ENCODE peak calls at places on chromosomes 16 and 17, in four cellular contexts. One of them, this sample, is unnamed.

GRCh38 chr16:82523786-82524185 is 103.0 kb upstream of the CDH13 start:
- DNase-seq in HepG2: no peak
- DNase-seq in GM12878: no peak
- DNase-seq in SK-N-SH: no peak
- DNase-seq in this sample: no peak

GRCh38 chr17:6035801-6036394 is 34.3 kb upstream of the WSCD1 start:
- DNase-seq in HepG2: no peak
- DNase-seq in GM12878: no peak
- DNase-seq in SK-N-SH: no peak
- DNase-seq in this sample: no peak

GRCh38 chr17:81417049-81417878 is 22.0 kb downstream of the BAHCC1 start:
- DNase-seq in HepG2: no peak
- DNase-seq in GM12878: no peak
- DNase-seq in SK-N-SH: no peak
- DNase-seq in this sample: no peak

GRCh38 chr16:10805362-10805761 is 13.2 kb downstream of the TVP23A start:
- DNase-seq in HepG2: no peak
- DNase-seq in GM12878: no peak
- DNase-seq in SK-N-SH: no peak
- DNase-seq in this sample: no peak

GRCh38 chr16:71293921-71294320 is 4.7 kb upstream of the CMTR2 start:
- DNase-seq in HepG2: no peak
- DNase-seq in GM12878: no peak
- DNase-seq in SK-N-SH: no peak
- DNase-seq in this sample: no peak

GRCh38 chr17:63911657-63912100 is 621 bp upstream of the CSHL1 start:
- DNase-seq in HepG2: no peak
- DNase-seq in GM12878: no peak
- DNase-seq in SK-N-SH: peak; percentile 88
- DNase-seq in this sample: no peak

GRCh38 chr17:3665834-3666233 is 2.5 kb downstream of the TAX1BP3 start:
- DNase-seq in HepG2: no peak
- DNase-seq in GM12878: no peak
- DNase-seq in SK-N-SH: no peak
- DNase-seq in this sample: no peak

GRCh38 chr16:81521141-81521626 is 76.6 kb downstream of the CMIP start:
- DNase-seq in HepG2: no peak
- DNase-seq in GM12878: no peak
- DNase-seq in SK-N-SH: peak; percentile 84
- DNase-seq in this sample: no peak

GRCh38 chr16:4339909-4340308 is 11.2 kb downstream of the PAM16 start:
- DNase-seq in HepG2: no peak
- DNase-seq in GM12878: no peak
- DNase-seq in SK-N-SH: peak; percentile 88
- DNase-seq in this sample: no peak

GRCh38 chr16:86508028-86508946 is 2.0 kb upstream of the FOXF1 start:
- DNase-seq in HepG2: no peak
- DNase-seq in GM12878: no peak
- DNase-seq in SK-N-SH: no peak
- DNase-seq in this sample: no peak

GRCh38 chr16:56337131-56337857 is 88.1 kb downstream of the AMFR start:
- DNase-seq in HepG2: no peak
- DNase-seq in GM12878: no peak
- DNase-seq in SK-N-SH: no peak
- DNase-seq in this sample: no peak

GRCh38 chr17:45332505-45332904 is 15.7 kb upstream of the MAP3K14 start:
- DNase-seq in HepG2: no peak
- DNase-seq in GM12878: no peak
- DNase-seq in SK-N-SH: no peak
- DNase-seq in this sample: no peak

GRCh38 chr17:40307001-40307690 is 1.8 kb upstream of the RARA start:
- DNase-seq in HepG2: no peak
- DNase-seq in GM12878: no peak
- DNase-seq in SK-N-SH: peak; percentile 70
- DNase-seq in this sample: no peak

GRCh38 chr17:6304894-6305612 is 129.9 kb downstream of the AIPL1 start:
- DNase-seq in HepG2: no peak
- DNase-seq in GM12878: no peak
- DNase-seq in SK-N-SH: no peak
- DNase-seq in this sample: no peak

GRCh38 chr16:4303973-4304372 is 11.9 kb upstream of the GLIS2 start:
- DNase-seq in HepG2: no peak
- DNase-seq in GM12878: no peak
- DNase-seq in SK-N-SH: peak; percentile 47
- DNase-seq in this sample: no peak

GRCh38 chr17:42290577-42290976 is 2.3 kb downstream of the STAT5A start:
- DNase-seq in HepG2: no peak
- DNase-seq in GM12878: no peak
- DNase-seq in SK-N-SH: peak; percentile 15
- DNase-seq in this sample: no peak

GRCh38 chr16:53784312-53784711 is 80.4 kb downstream of the FTO start:
- DNase-seq in HepG2: no peak
- DNase-seq in GM12878: no peak
- DNase-seq in SK-N-SH: no peak
- DNase-seq in this sample: no peak

GRCh38 chr17:6045621-6046357 is 24.4 kb upstream of the WSCD1 start:
- DNase-seq in HepG2: no peak
- DNase-seq in GM12878: no peak
- DNase-seq in SK-N-SH: no peak
- DNase-seq in this sample: no peak

GRCh38 chr16:75025766-75026165 is 26.9 kb downstream of the ZNRF1 start:
- DNase-seq in HepG2: no peak
- DNase-seq in GM12878: no peak
- DNase-seq in SK-N-SH: peak; percentile 34
- DNase-seq in this sample: no peak

GRCh38 chr16:21167360-21167759 is 8.9 kb downstream of the LDAF1 start:
- DNase-seq in HepG2: no peak
- DNase-seq in GM12878: no peak
- DNase-seq in SK-N-SH: no peak
- DNase-seq in this sample: no peak

GRCh38 chr17:13031718-13032350 is 14.0 kb upstream of the ELAC2 start:
- DNase-seq in HepG2: peak; percentile 10
- DNase-seq in GM12878: no peak
- DNase-seq in SK-N-SH: peak; percentile 48
- DNase-seq in this sample: peak; percentile 30

GRCh38 chr17:63790057-63790456 is 16.1 kb downstream of the DDX42 start:
- DNase-seq in HepG2: no peak
- DNase-seq in GM12878: no peak
- DNase-seq in SK-N-SH: no peak
- DNase-seq in this sample: no peak

DNA sequence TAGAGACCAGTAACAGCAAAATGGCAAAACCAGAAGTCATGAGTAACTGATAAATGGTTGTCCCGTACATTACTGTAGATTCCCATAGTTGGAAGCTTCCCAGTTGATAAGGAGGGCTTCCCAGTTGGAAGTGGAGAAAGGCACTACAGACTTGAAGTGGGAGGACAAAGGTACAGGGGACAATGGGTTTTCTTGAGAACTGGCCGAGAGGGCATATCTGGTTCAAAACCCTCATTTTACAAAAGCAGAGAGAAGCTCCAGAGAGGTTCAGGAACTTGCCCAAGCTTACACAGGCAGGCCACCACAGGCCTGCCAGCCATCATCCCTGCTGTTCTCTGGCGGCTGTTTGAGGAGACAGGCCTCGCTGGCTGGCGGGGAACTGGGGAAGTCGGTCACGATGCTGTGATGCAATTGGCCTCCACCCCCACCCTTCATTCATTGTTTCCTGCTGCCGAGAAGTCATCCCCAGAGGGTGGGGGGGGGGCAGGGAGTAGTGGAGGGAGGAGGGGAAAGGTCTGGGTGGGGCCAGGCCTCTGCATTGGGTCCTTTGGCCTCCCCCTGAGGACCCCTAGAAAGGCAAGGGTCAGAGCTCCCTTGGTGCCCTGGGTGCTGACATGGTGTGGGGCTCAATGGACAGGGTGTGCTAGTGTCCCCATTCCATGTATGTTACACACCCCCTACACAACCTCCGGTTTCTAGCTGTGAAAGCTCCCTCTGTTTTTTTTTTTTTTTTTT is 3.0 kb downstream of the UBALD2 start:
- DNase-seq in HepG2: no peak
- DNase-seq in GM12878: peak; percentile 76
- DNase-seq in SK-N-SH: peak; percentile 39
- DNase-seq in this sample: peak; percentile 96
- TF ChIP-seq POLR2AphosphoS5 in HepG2: no peak
- TF ChIP-seq POLR2AphosphoS5 in GM12878: peak; percentile 98
- TF ChIP-seq POLR2AphosphoS5 in SK-N-SH: no peak
- TF ChIP-seq POLR2AphosphoS5 in this sample: peak; percentile 89

GRCh38 chr16:15739449-15739848 is 89.4 kb downstream of the NDE1 start:
- DNase-seq in HepG2: no peak
- DNase-seq in GM12878: no peak
- DNase-seq in SK-N-SH: no peak
- DNase-seq in this sample: no peak

GRCh38 chr16:15739940-15740339 is 89.9 kb downstream of the NDE1 start:
- DNase-seq in HepG2: no peak
- DNase-seq in GM12878: no peak
- DNase-seq in SK-N-SH: no peak
- DNase-seq in this sample: no peak

GRCh38 chr16:15741207-15741871 is 91.3 kb downstream of the NDE1 start:
- DNase-seq in HepG2: no peak
- DNase-seq in GM12878: no peak
- DNase-seq in SK-N-SH: no peak
- DNase-seq in this sample: no peak

GRCh38 chr16:15743657-15744056 is 93.6 kb downstream of the NDE1 start:
- DNase-seq in HepG2: no peak
- DNase-seq in GM12878: no peak
- DNase-seq in SK-N-SH: no peak
- DNase-seq in this sample: no peak

GRCh38 chr16:15742716-15743115 is 92.7 kb downstream of the NDE1 start:
- DNase-seq in HepG2: peak; percentile 63
- DNase-seq in GM12878: no peak
- DNase-seq in SK-N-SH: no peak
- DNase-seq in this sample: no peak
- H3K27ac ChIP-seq in HepG2: no peak overlapping the region
- H3K27ac ChIP-seq in GM12878: no peak overlapping the region
- H3K27ac ChIP-seq in SK-N-SH: no peak overlapping the region
- H3K27ac ChIP-seq in this sample: no peak overlapping the region

GRCh38 chr17:835263-835662 is 53.1 kb downstream of the MRM3 start:
- DNase-seq in HepG2: peak; percentile 47
- DNase-seq in GM12878: no peak
- DNase-seq in SK-N-SH: no peak
- DNase-seq in this sample: no peak

GRCh38 chr17:834136-834535 is 52.0 kb downstream of the MRM3 start:
- DNase-seq in HepG2: no peak
- DNase-seq in GM12878: no peak
- DNase-seq in SK-N-SH: no peak
- DNase-seq in this sample: no peak

GRCh38 chr17:838486-838885 is 56.3 kb downstream of the MRM3 start:
- DNase-seq in HepG2: no peak
- DNase-seq in GM12878: no peak
- DNase-seq in SK-N-SH: no peak
- DNase-seq in this sample: no peak

GRCh38 chr17:841313-841712 is 59.2 kb downstream of the MRM3 start:
- DNase-seq in HepG2: no peak
- DNase-seq in GM12878: no peak
- DNase-seq in SK-N-SH: no peak
- DNase-seq in this sample: no peak

DNA sequence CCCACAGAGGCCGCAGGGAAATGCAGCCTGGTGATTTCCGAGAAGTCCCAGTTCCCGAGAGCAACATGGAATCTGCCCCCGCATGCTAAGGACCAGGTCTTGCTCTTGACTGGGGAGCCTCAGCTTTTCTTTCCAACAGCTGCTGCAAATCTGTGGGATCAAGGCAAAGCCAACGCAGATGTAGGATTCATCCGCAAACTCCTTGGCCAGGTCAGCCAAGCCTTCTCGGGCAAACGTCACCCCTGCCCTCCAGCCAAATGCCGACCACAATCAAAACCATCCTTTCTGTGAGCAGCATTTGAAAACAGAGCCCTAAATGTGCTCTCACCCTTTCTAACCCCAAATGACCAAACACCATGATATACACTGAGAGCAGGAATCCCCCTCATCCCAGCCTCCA is 54.0 kb downstream of the MRM3 start:
- DNase-seq in HepG2: no peak
- DNase-seq in GM12878: no peak
- DNase-seq in SK-N-SH: no peak
- DNase-seq in this sample: no peak
- TF ChIP-seq GABPA in HepG2: no peak
- TF ChIP-seq GABPA in GM12878: no peak
- TF ChIP-seq GABPA in SK-N-SH: no peak
- TF ChIP-seq GABPA in this sample: no peak

GRCh38 chr17:2025220-2025621 is at the start of gene RTN4RL1:
- DNase-seq in HepG2: no peak
- DNase-seq in GM12878: no peak
- DNase-seq in SK-N-SH: peak; percentile 78
- DNase-seq in this sample: no peak
- TF ChIP-seq POLR2AphosphoS5 in HepG2: no peak
- TF ChIP-seq POLR2AphosphoS5 in GM12878: no peak
- TF ChIP-seq POLR2AphosphoS5 in SK-N-SH: no peak
- TF ChIP-seq POLR2AphosphoS5 in this sample: no peak

GRCh38 chr17:35162755-35163154 is 15.1 kb downstream of the UNC45B start:
- DNase-seq in HepG2: no peak
- DNase-seq in GM12878: no peak
- DNase-seq in SK-N-SH: no peak
- DNase-seq in this sample: no peak

GRCh38 chr17:35163886-35164285 is 16.3 kb downstream of the UNC45B start:
- DNase-seq in HepG2: no peak
- DNase-seq in GM12878: no peak
- DNase-seq in SK-N-SH: no peak
- DNase-seq in this sample: no peak

GRCh38 chr17:35159926-35160325 is 12.3 kb downstream of the UNC45B start:
- DNase-seq in HepG2: no peak
- DNase-seq in GM12878: no peak
- DNase-seq in SK-N-SH: no peak
- DNase-seq in this sample: no peak

GRCh38 chr17:35161281-35161761 is 13.7 kb downstream of the UNC45B start:
- DNase-seq in HepG2: no peak
- DNase-seq in GM12878: no peak
- DNase-seq in SK-N-SH: no peak
- DNase-seq in this sample: no peak

DNA sequence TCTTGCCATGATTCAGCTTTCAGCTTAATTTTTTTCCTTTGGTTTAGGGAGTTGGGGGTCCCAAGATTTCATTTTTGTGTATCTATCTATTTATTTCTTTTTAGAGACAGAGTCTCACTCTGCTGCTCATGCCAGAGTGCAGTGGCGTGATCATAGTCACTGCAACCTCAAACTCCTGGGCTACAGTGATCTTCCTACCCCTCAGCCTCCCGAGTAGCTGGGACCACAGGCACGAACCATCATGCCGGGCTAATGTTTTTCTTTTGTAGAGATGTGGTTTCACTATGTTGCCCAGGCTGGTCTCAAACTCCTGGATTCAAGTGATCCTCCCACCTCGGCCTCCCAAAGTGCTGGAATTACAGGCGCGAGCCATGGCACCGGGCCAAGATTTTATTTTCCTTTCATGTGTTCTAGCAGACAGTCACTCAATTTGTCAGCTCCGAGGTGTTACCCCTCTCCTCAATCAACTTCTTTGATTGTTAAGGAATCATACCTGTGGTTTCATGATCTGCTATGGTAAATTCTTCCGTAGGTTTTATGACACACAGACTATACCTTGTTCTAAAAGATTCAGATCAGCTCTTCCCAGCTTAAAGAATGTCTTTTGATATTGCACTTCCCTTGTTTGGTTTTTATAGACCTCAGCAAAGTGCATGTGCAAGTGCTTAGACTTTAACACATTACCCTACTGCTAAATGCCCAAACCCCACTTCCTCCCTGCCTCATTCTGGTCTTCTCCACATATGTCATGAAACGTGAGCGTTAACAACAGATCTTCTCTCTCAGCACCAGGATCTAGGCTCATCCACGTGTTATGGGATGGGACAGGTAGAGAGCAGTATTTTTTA is 13.0 kb downstream of the UNC45B start:
- DNase-seq in HepG2: no peak
- DNase-seq in GM12878: no peak
- DNase-seq in SK-N-SH: no peak
- DNase-seq in this sample: no peak
- H3K27ac ChIP-seq in HepG2: no peak overlapping the region
- H3K27ac ChIP-seq in GM12878: no peak overlapping the region
- H3K27ac ChIP-seq in SK-N-SH: no peak overlapping the region
- H3K27ac ChIP-seq in this sample: no peak overlapping the region